ENCODE peak calls at places on chromosomes 16 and 17, in six cellular contexts. V is endodermal cell, K is hepatocyte, T is prostate gland, Q is upper lobe of left lung, F is A549. Y is an unnamed sample.

GRCh38 chr17:45171338-45172231 is 9.9 kb downstream of the HEXIM2 start:
- DNase-seq in V (peak), K (peak), T (peak), Q (no peak), F (peak), Y (peak)

GRCh38 chr17:6643460-6644125 is 2.7 kb downstream of the TXNDC17 start:
- DNase-seq in V (no peak), K (no peak), T (no peak), Q (no peak), F (no peak), Y (no peak)

GRCh38 chr17:63222655-63223054 is 223.5 kb downstream of the CYB561 start:
- DNase-seq in V (no peak), K (no peak), T (no peak), Q (no peak), F (peak), Y (no peak)

GRCh38 chr17:82385559-82386255 is 14.1 kb downstream of the UTS2R start:
- DNase-seq in V (peak), K (peak), T (no peak), Q (peak), F (no peak), Y (no peak)

GRCh38 chr17:622356-622755 is 92.3 kb downstream of the VPS53 start:
- DNase-seq in V (no peak), K (peak), T (no peak), Q (no peak), F (peak), Y (no peak)

GRCh38 chr17:66737524-66737923 is 97.4 kb upstream of the CACNG5 start:
- DNase-seq in V (peak), K (peak), T (no peak), Q (peak), F (no peak), Y (no peak)

GRCh38 chr16:10122546-10122945 is 59.7 kb downstream of the GRIN2A start:
- DNase-seq in V (peak), K (peak), T (no peak), Q (no peak), F (peak), Y (peak)

GRCh38 chr17:16419929-16420271 is 4.5 kb downstream of the TRPV2 start:
- DNase-seq in V (no peak), K (peak), T (no peak), Q (no peak), F (no peak), Y (peak)

GRCh38 chr16:20322696-20323095 is 4.6 kb downstream of the GP2 start:
- DNase-seq in V (no peak), K (no peak), T (no peak), Q (no peak), F (no peak), Y (no peak)

GRCh38 chr17:75906143-75906884 is 1.6 kb upstream of the MRPL38 start:
- DNase-seq in V (no peak), K (no peak), T (no peak), Q (no peak), F (no peak), Y (no peak)

GRCh38 chr16:3689731-3690130 is 27.6 kb downstream of the TRAP1 start:
- DNase-seq in V (no peak), K (no peak), T (no peak), Q (no peak), F (no peak), Y (no peak)

GRCh38 chr16:81158964-81159363 is 62.8 kb upstream of the GCSH start:
- DNase-seq in V (no peak), K (no peak), T (no peak), Q (no peak), F (no peak), Y (peak)

GRCh38 chr17:38338535-38338934 is 5.2 kb downstream of the GPR179 start:
- DNase-seq in V (no peak), K (no peak), T (no peak), Q (no peak), F (no peak), Y (no peak)

GRCh38 chr17:1972429-1973160 is 52.5 kb downstream of the RTN4RL1 start:
- DNase-seq in V (no peak), K (no peak), T (no peak), Q (no peak), F (no peak), Y (no peak)

GRCh38 chr17:4199818-4200402 is 56.9 kb downstream of the CYB5D2 start:
- DNase-seq in V (peak), K (peak), T (no peak), Q (no peak), F (peak), Y (peak)

GRCh38 chr17:78784397-78784751 is 2.3 kb upstream of the CYTH1 start:
- DNase-seq in V (no peak), K (no peak), T (no peak), Q (no peak), F (no peak), Y (no peak)

GRCh38 chr16:73262931-73263330 is 215.0 kb upstream of the ZFHX3 start:
- DNase-seq in V (no peak), K (no peak), T (no peak), Q (peak), F (no peak), Y (no peak)

GRCh38 chr16:73265124-73265838 is 217.4 kb upstream of the ZFHX3 start:
- DNase-seq in V (peak), K (no peak), T (no peak), Q (no peak), F (no peak), Y (peak)

GRCh38 chr16:73274140-73274539 is 226.2 kb upstream of the ZFHX3 start:
- DNase-seq in V (no peak), K (no peak), T (no peak), Q (no peak), F (no peak), Y (no peak)

GRCh38 chr16:73268311-73268997 is 220.5 kb upstream of the ZFHX3 start:
- DNase-seq in V (peak), K (no peak), T (no peak), Q (peak), F (peak), Y (no peak)
- TF ChIP-seq CTCF in V (peak), K (no peak), T (no peak), Q (no peak), F (no peak), Y (peak)

DNA sequence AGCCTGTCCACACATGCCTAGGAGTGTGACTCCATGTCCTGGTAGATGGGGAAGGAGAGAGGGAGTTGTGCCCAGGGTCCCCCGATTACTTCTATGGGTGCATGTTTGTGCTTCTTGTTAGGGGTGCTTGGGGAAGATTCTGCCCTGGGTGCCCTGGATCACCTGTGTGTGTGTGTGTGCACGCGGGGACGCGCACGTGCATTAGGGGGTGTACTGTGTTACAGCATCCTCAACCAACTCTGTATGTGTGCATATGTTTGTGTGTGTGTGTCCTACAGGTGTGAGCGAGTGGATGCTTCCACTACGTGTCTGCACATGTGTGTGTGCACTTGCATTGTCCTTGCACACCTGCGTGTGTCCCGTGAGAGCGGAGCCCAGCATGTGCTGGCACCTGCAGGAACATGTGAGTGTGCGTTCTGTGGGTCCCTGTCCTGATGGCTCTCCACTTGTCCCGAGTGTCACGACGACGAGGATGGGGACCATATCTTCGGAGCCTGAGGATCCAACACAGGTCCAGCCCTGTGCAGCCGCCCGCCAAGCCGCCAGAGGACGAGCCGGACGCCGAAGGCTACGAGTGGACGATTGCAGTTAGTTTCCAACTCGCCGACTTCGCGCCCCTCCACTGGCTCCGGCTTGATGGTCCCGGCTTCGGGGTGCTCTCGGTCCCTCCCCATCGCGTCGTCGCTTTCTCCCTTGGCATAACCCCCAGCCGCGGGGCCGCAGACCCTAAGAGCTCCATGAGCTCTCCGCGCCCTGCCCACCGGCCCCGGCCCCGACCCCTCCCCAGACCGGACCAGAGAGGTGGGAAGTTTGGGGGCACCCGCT is 6.0 kb upstream of the TBC1D3B start:
- DNase-seq in V (no peak), K (peak), T (peak), Q (peak), F (no peak), Y (no peak)
- TF ChIP-seq CTCF in V (peak), K (no peak), T (no peak), Q (no peak), F (no peak), Y (no peak)

DNA sequence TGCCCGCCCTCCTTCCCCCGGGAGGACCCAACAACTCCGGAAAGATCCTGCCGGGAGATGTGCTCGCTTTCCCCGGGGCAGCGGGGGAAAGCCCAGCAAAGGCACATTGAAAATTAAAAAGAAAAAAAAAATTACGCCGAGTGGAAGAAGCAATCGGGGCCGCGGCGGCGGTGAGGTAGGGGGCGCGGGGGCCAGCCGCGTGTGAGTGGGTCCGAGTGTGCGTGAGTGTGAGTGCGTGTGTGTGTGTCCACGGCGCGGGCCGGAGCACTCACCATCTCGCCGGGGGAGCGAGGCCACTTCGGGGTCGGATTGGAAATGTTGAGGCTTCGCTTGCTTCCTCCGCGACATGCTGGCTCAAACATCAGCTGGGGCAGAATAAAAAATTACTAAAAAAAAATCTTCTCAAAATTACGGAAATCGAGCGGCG is at the start of gene SALL1:
- DNase-seq in V (peak), K (no peak), T (no peak), Q (peak), F (no peak), Y (no peak)
- TF ChIP-seq CTCF in V (no peak), K (no peak), T (no peak), Q (no peak), F (no peak), Y (no peak)

GRCh38 chr17:77374170-77374936 is 233.6 kb downstream of the SEC14L1 start:
- DNase-seq in V (peak), K (peak), T (peak), Q (peak), F (no peak), Y (no peak)
- TF ChIP-seq CTCF in V (peak), K (peak), T (peak), Q (peak), F (no peak), Y (no peak)

GRCh38 chr17:80941743-80942211 is 49.9 kb upstream of the CHMP6 start:
- DNase-seq in V (no peak), K (no peak), T (no peak), Q (peak), F (no peak), Y (no peak)

GRCh38 chr17:80943346-80944145 is 48.1 kb upstream of the CHMP6 start:
- DNase-seq in V (no peak), K (no peak), T (no peak), Q (peak), F (no peak), Y (no peak)

GRCh38 chr17:80941171-80941570 is 50.5 kb upstream of the CHMP6 start:
- DNase-seq in V (no peak), K (no peak), T (no peak), Q (peak), F (no peak), Y (no peak)

GRCh38 chr17:80944326-80944725 is 47.3 kb upstream of the CHMP6 start:
- DNase-seq in V (no peak), K (no peak), T (no peak), Q (no peak), F (no peak), Y (no peak)

DNA sequence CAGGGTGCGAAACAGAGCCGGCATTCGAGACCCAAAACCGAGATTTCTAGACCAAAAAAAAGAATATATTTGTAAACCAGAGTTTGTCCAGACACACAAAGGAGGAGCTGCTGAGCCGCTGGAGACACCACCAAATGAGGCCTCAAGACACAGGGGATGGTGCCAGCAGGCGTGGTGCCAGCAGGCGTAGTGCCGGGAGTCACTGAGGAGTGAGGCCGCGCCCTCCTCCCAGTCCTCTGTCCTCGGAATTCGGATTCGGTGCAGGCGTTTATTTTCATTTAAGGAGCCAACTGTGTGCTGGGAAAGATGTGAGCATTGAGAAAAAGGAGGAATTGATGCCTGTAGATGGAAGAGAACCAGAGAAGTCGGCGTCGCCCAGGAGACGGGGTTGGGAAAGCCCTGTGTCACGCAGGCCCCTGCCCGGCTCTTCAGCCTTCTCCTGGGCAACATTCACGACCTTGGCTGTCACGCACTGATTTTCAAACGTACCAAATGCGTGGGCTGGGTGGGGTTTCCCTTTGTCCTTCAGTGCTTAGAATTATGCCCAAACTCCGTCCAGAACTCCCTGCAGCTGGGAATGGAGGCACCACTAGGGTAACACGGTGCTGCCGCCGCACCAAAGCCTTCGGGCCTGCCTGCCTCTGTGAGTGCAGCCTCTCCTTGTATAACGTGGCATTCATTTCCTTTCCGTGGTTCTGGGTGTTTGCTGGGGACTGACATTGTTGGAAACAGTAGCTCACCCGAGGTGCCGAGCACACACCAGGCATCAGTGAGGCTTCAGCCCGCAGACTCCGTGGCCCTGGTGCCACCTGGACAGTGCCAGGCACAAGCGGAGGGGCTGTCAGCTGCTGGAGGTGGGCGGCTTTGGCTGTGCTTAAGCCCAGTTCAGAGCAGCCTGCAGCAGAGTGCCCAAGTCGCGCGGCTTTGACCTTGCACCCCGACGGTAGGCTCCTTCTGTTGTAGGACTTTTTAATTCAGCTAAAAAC is 49.0 kb upstream of the CHMP6 start:
- DNase-seq in V (no peak), K (peak), T (peak), Q (peak), F (no peak), Y (no peak)
- TF ChIP-seq CTCF in V (no peak), K (no peak), T (no peak), Q (no peak), F (no peak), Y (no peak)

GRCh38 chr16:56822966-56823739 is 41.9 kb upstream of the SLC12A3 start:
- DNase-seq in V (no peak), K (no peak), T (no peak), Q (no peak), F (no peak), Y (no peak)

GRCh38 chr16:56828641-56829040 is 36.4 kb upstream of the SLC12A3 start:
- DNase-seq in V (no peak), K (no peak), T (no peak), Q (no peak), F (no peak), Y (no peak)

GRCh38 chr16:56825821-56826220 is 39.2 kb upstream of the SLC12A3 start:
- DNase-seq in V (no peak), K (no peak), T (no peak), Q (no peak), F (no peak), Y (no peak)

GRCh38 chr16:56824804-56825203 is 40.2 kb upstream of the SLC12A3 start:
- DNase-seq in V (no peak), K (no peak), T (no peak), Q (no peak), F (no peak), Y (no peak)

GRCh38 chr16:56824335-56824734 is 40.7 kb upstream of the SLC12A3 start:
- DNase-seq in V (no peak), K (no peak), T (no peak), Q (no peak), F (peak), Y (no peak)
- TF ChIP-seq CTCF in V (peak), K (no peak), T (no peak), Q (no peak), F (no peak), Y (no peak)

GRCh38 chr17:59454633-59455105 is 110.7 kb upstream of the DHX40 start:
- DNase-seq in V (no peak), K (no peak), T (no peak), Q (no peak), F (no peak), Y (no peak)

GRCh38 chr17:59456923-59457615 is 108.3 kb upstream of the DHX40 start:
- DNase-seq in V (no peak), K (no peak), T (no peak), Q (no peak), F (no peak), Y (no peak)

GRCh38 chr17:59456428-59456827 is 109.0 kb upstream of the DHX40 start:
- DNase-seq in V (no peak), K (no peak), T (no peak), Q (no peak), F (no peak), Y (no peak)

DNA sequence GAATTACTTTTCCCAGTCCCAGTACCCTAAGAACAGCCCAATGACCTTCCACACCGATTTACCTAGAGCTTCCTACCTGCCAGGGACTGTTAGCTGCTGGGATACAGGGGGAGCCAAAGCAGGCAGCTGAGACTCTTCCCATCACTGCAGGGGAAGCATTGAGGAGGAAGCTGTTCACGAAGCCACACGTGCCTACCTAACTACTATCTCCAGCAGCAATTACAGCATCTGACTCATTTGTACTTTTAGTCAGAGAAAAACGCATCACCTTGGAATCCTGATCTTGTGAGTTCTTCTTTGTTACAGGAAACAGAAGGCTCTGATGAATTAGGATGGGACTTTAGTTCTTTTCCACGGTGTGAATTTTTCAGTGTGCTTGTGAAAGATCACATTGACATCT is 113.7 kb upstream of the DHX40 start:
- DNase-seq in V (peak), K (peak), T (no peak), Q (no peak), F (peak), Y (no peak)
- TF ChIP-seq CTCF in V (peak), K (no peak), T (no peak), Q (no peak), F (no peak), Y (no peak)